ENCODE peak calls at places on chromosomes 11 and 22, in eight cellular contexts. E is kidney, S is stomach, C is right cardiac atrium, Q is colonic mucosa, Z is cardiac muscle cell, G is fibroblast of lung, B is IMR-90. I is an unnamed sample. For H3K4me1, the result is how much of the 10 kb centered on the place peaks cover.

GRCh38 chr22:50184004-50184461 is 1.7 kb upstream of the TRABD start:
- DNase-seq in S (peak), Q (peak), B (peak), G (peak), Z (peak), E (peak), C (peak), I (no peak)

GRCh38 chr11:78961938-78962701 is 387.5 kb upstream of the NARS2 start:
- DNase-seq in E (peak), B (peak), S (no peak), G (peak), Q (no peak), Z (peak), C (peak), I (no peak)

GRCh38 chr11:73029408-73029807 is 112.7 kb downstream of the FCHSD2 start:
- DNase-seq in B (no peak), Q (no peak), Z (no peak), G (no peak), E (no peak), C (no peak), S (no peak), I (no peak)

GRCh38 chr11:105148241-105148640 is 8.7 kb upstream of the CARD18 start:
- DNase-seq in C (no peak), G (no peak), B (peak), Z (no peak), Q (no peak), E (no peak), S (no peak), I (no peak)

GRCh38 chr11:103637250-103637649 is 399.2 kb upstream of the DDI1 start:
- DNase-seq in G (no peak), E (no peak), Z (no peak), S (no peak), C (no peak), Q (no peak), B (peak), I (no peak)

GRCh38 chr22:22721681-22722309 is 77.4 kb downstream of the GGTLC2 start:
- DNase-seq in Z (no peak), G (peak), B (peak), E (no peak), Q (no peak), C (no peak), S (no peak), I (peak)

GRCh38 chr11:126891556-126892217 is 108.9 kb downstream of the KIRREL3 start:
- DNase-seq in Z (no peak), S (no peak), C (peak), B (no peak), G (no peak), E (no peak), Q (no peak), I (no peak)

GRCh38 chr11:56948991-56949390 is 39.7 kb upstream of the OR5AK2 start:
- DNase-seq in Z (no peak), G (no peak), E (no peak), Q (no peak), S (no peak), B (no peak), C (no peak), I (no peak)

GRCh38 chr11:110295487-110296225 is 758 bp downstream of the RDX start:
- DNase-seq in Z (peak), C (peak), S (peak), E (peak), Q (peak), G (peak), B (peak), I (peak)

GRCh38 chr11:93567406-93567819 is 24.2 kb upstream of the SMCO4 start:
- DNase-seq in G (peak), E (peak), B (no peak), Z (no peak), Q (peak), C (peak), S (peak), I (no peak)

GRCh38 chr11:94802501-94802900 is 34.3 kb downstream of the AMOTL1 start:
- DNase-seq in Q (no peak), C (peak), Z (no peak), G (no peak), E (no peak), S (no peak), B (no peak), I (no peak)

GRCh38 chr11:123111465-123111864 is 49.5 kb upstream of the HSPA8 start:
- DNase-seq in B (peak), G (peak), E (no peak), Q (no peak), C (no peak), Z (peak), S (no peak), I (no peak)

GRCh38 chr11:27041141-27041869 is 690 bp downstream of the BBOX1 start:
- DNase-seq in C (no peak), E (no peak), G (no peak), Z (no peak), B (no peak), S (no peak), Q (no peak), I (no peak)

GRCh38 chr11:8336356-8337114 is 72.9 kb upstream of the LMO1 start:
- DNase-seq in E (no peak), S (no peak), C (no peak), B (no peak), Q (no peak), G (no peak), Z (no peak), I (no peak)

GRCh38 chr11:76551400-76551799 is 106.6 kb downstream of the EMSY start:
- DNase-seq in G (peak), Q (no peak), Z (no peak), S (no peak), C (no peak), B (no peak), E (no peak), I (no peak)

GRCh38 chr11:66363187-66363601 is 8.4 kb downstream of the SLC29A2 start:
- DNase-seq in B (no peak), Z (no peak), Q (no peak), E (no peak), S (peak), C (no peak), G (no peak), I (no peak)

GRCh38 chr11:134950692-134951304 is 538.8 kb upstream of the B3GAT1 start:
- DNase-seq in C (no peak), Z (no peak), E (no peak), B (peak), S (no peak), Q (no peak), G (peak), I (no peak)

GRCh38 chr11:11403763-11404725 is 51.0 kb upstream of the CSNK2A3 start:
- DNase-seq in Q (no peak), S (no peak), G (peak), B (peak), C (peak), E (no peak), Z (no peak), I (no peak)

GRCh38 chr11:9570313-9570712 is 3.2 kb upstream of the WEE1 start:
- DNase-seq in S (no peak), C (no peak), Z (no peak), Q (no peak), B (no peak), E (no peak), G (no peak), I (no peak)

GRCh38 chr11:9569588-9570164 is 3.8 kb upstream of the WEE1 start:
- DNase-seq in C (no peak), E (no peak), G (no peak), S (no peak), Q (no peak), Z (no peak), B (no peak), I (no peak)

GRCh38 chr11:9568161-9568853 is 5.2 kb upstream of the WEE1 start:
- DNase-seq in S (no peak), G (no peak), C (no peak), Q (no peak), Z (no peak), E (no peak), B (peak), I (no peak)

GRCh38 chr11:9567401-9567800 is 6.1 kb upstream of the WEE1 start:
- DNase-seq in G (no peak), C (no peak), Q (no peak), Z (no peak), B (no peak), E (no peak), S (no peak), I (no peak)

DNA sequence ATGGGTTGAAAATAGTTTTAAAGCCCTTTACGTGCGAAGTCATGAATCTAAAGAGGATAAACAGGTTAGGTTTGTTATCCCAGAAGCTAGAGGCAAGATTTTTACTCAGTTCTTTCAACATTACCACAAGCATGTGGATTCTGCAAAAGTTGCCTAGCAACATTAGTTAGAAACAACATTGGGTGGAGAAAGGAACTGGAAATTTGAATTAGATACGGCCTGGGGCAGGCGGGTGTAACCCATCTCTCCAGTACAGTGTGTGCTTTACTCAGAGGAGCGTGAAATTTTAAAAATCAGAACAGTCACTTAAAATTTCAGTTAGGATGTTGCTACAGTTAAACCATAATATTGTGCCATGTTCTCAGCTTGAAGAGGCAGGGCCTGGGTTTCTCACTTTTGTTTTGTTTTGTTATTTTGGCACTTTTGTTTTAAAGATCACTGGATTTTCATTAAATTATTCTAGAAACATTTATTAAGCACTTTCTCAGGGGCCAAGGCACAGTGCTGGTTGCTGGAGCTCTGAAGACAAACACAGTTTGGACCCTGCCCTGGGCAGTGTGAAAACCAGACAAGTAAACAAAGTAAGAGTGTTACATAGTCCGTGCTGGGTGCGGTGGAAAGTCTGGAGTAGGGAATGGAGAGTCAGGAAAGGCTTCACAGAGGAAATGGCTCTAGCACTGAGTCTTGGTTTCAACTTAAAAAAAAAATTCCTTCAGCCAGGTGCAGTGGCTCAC is 4.4 kb upstream of the WEE1 start:
- DNase-seq in S (peak), C (peak), B (peak), G (peak), Q (peak), E (peak), Z (peak), I (peak)
- H3K4me1 ChIP-seq in S (under half), C (under half), B (under half), G (under half), Q (under half), E (under half), Z (under half), I (under half)

DNA sequence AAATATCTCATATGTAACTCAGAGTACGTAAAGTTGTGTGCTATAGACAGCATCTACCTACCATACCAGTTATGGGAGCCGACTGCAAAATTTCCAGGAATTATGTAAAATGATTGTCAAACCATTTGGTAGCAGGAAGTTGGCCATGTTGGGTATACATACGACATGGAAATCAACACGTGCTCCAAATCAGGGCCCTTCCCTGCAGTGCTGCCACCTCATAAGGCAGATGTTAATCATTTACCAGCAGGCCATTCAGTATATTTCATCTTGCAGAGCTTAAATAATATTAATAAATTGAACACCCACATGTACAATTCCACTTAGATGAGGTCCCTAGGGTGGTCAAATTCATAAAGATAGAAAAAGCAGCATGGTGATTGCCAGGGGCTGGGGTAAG is 9.8 kb downstream of the MS4A18 start:
- DNase-seq in E (no peak), B (no peak), Z (no peak), C (no peak), S (no peak), Q (no peak), G (no peak), I (no peak)
- H3K27ac ChIP-seq in E (no peak), B (no peak), Z (no peak), C (no peak), S (no peak), Q (no peak), G (no peak), I (no peak)

GRCh38 chr11:23112987-23113886 is 253.0 kb upstream of the CCDC179 start:
- DNase-seq in B (peak), Q (peak), S (peak), C (no peak), Z (peak), G (peak), E (no peak), I (no peak)
- H3K4me3 ChIP-seq in B (no peak), Q (no peak), S (no peak), C (no peak), Z (no peak), G (no peak), E (peak), I (no peak)

DNA sequence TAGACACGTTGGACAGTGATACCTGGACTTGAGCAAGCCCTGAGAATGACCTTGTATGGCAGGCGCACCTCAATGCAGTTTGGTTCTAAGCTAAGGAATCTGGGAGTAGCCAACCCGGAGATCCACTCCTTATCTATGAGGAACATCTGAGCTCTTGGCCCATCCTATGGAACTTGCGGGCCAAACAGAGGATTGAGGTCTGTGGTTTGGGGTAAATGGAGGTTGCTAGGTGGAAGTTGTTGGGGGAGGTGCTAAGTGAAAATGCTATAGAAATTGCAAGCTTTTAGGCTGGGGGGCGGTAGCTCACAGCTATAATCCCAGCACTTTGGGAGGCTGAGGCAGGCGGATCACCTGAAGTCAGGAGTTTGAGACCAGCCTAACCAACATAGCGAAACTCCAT is 8.9 kb downstream of the GDPD5 start:
- DNase-seq in C (no peak), E (no peak), B (no peak), Q (no peak), G (no peak), Z (no peak), S (no peak), I (no peak)
- H3K4me1 ChIP-seq in C (under half), E (under half), B (under half), Q (under half), G (under half), Z (under half), S (under half), I (under half)

GRCh38 chr22:20029550-20030225 is 8.8 kb downstream of the TANGO2 start:
- DNase-seq in Q (no peak), E (no peak), S (no peak), C (peak), G (no peak), B (no peak), Z (no peak), I (no peak)

GRCh38 chr22:20033045-20033706 is 12.3 kb downstream of the TANGO2 start:
- DNase-seq in B (no peak), Q (no peak), S (peak), C (peak), G (no peak), E (peak), Z (no peak), I (no peak)

GRCh38 chr22:20032407-20032991 is 11.6 kb downstream of the TANGO2 start:
- DNase-seq in Z (no peak), S (peak), B (no peak), C (no peak), Q (no peak), G (no peak), E (no peak), I (no peak)

GRCh38 chr22:20034143-20034542 is 13.2 kb downstream of the TANGO2 start:
- DNase-seq in S (no peak), E (no peak), Q (no peak), B (no peak), G (no peak), C (no peak), Z (no peak), I (no peak)

GRCh38 chr22:20031732-20032406 is 11.0 kb downstream of the TANGO2 start:
- DNase-seq in S (peak), C (no peak), B (no peak), Z (no peak), Q (peak), G (no peak), E (no peak), I (peak)
- H3K27ac ChIP-seq in S (no peak), C (no peak), B (no peak), Z (no peak), Q (no peak), G (no peak), E (no peak), I (peak)

GRCh38 chr11:45180888-45181594 is 34.6 kb downstream of the PRDM11 start:
- DNase-seq in Q (peak), G (peak), Z (no peak), E (peak), B (peak), C (peak), S (peak), I (peak)
- H3K4me3 ChIP-seq in Q (peak), G (no peak), Z (peak), E (peak), B (peak), C (peak), S (peak), I (no peak)

GRCh38 chr11:33633251-33634003 is 67.2 kb downstream of the C11orf91 start:
- DNase-seq in Z (no peak), B (peak), G (peak), S (no peak), E (no peak), Q (no peak), C (no peak), I (no peak)

GRCh38 chr11:33631749-33632091 is 68.9 kb downstream of the C11orf91 start:
- DNase-seq in B (no peak), Q (no peak), Z (no peak), S (no peak), C (no peak), G (no peak), E (no peak), I (no peak)

GRCh38 chr11:33634291-33634834 is 66.3 kb downstream of the C11orf91 start:
- DNase-seq in Q (no peak), B (peak), Z (no peak), E (no peak), C (no peak), S (no peak), G (no peak), I (no peak)

GRCh38 chr11:33636104-33636503 is 64.5 kb downstream of the C11orf91 start:
- DNase-seq in Z (no peak), S (no peak), B (no peak), C (no peak), G (peak), E (no peak), Q (no peak), I (no peak)

DNA sequence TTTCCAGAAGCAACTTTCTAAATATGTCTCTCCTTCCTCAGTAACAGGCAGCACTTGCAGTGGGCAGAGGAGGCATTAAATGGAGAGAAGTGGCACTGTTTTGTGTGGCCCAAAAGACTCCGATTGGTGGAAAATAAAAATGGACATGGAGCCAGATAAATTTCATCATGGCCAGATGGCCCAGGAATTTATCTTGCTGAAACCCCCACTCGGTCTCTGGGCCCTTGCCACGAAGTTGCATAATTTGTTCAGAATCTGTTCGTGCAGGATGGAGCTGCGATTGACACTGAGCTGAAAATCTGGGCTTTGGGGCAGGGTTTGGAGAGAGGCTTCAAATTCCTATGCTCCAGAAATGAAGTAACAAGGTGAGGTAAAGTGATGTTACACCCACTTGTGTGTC is 65.5 kb downstream of the C11orf91 start:
- DNase-seq in S (no peak), Z (no peak), B (peak), Q (no peak), E (no peak), G (peak), C (peak), I (no peak)
- H3K4me1 ChIP-seq in S (under half), Z (under half), B (under half), Q (under half), E (under half), G (under half), C (under half), I (under half)

DNA sequence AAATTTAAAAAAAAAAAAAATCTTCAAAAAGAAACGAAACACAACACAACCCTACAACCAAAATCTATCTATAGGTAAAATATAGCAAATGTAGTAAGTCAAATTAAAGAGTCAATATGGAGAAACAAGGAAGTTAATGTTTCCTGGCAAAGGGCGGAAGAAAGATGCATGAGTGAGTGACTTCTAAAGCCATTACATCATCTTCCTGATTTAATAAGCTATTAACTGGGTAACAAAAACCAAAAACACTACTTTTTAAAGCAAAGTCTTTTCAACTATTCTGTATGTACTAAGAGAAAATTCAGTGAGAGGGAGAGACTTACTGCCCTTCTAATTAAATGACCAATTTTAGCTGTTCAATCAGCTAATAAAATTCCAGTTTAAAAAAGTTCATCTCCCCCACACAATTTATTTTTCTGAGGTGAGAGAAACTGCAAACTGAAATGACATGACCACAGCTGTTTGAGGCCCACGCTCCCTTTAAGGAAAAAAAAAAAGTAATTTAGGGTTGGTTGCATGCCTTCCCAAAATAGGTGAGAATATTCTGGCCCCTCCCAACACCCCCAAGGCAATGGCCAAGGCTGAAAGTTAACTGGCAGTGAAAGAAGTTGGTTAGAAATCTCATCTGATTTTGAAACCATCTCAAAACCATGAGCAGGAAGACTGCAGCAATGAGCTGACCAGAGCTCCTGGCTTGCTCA is 5.9 kb downstream of the SF1 start:
- DNase-seq in B (no peak), C (no peak), Z (no peak), G (no peak), Q (no peak), S (no peak), E (no peak), I (no peak)
- H3K27ac ChIP-seq in B (no peak), C (no peak), Z (no peak), G (no peak), Q (no peak), S (peak), E (peak), I (no peak)